ENCODE peak calls at places on chromosomes 2 and 18, in ten cellular contexts. O, E, T, G, B, D, W, N, Q and K are unnamed samples.

GRCh38 chr2:149538138-149538833 is 49.3 kb downstream of the MMADHC start:
- DNase-seq in W (no peak), G (peak; percentile 92), E (no peak), N (no peak), Q (no peak), D (no peak), B (no peak), O (peak; percentile 83), T (no peak), K (no peak)

GRCh38 chr2:36733215-36733614 is 36.7 kb downstream of the VIT start:
- DNase-seq in W (no peak), D (no peak), G (no peak), N (no peak), E (no peak), B (no peak), O (no peak), T (no peak), Q (no peak), K (no peak)

GRCh38 chr2:231038483-231039293 is 1.4 kb downstream of the C2orf72 start:
- DNase-seq in G (no peak), B (no peak), W (no peak), E (no peak), O (no peak), Q (no peak), D (no peak), N (no peak), T (no peak), K (no peak)

GRCh38 chr2:10911291-10912075 is at the start of gene KCNF1:
- DNase-seq in E (peak; percentile 72), G (peak; percentile 51), O (peak; percentile 55), Q (peak; percentile 71), D (no peak), B (no peak), N (no peak), W (peak; percentile 58), T (peak; percentile 76), K (peak; percentile 79)

GRCh38 chr18:22604390-22604985 is 186.8 kb upstream of the CTAGE1 start:
- DNase-seq in Q (no peak), E (no peak), D (no peak), O (no peak), T (no peak), N (no peak), G (no peak), B (no peak), W (no peak), K (no peak)

GRCh38 chr18:21897811-21898210 is 157.2 kb downstream of the MIB1 start:
- DNase-seq in N (peak; percentile 11), Q (peak; percentile 68), D (peak; percentile 28), W (peak; percentile 14), E (peak; percentile 84), B (no peak), G (peak; percentile 73), O (peak; percentile 40), T (peak; percentile 79), K (peak; percentile 74)

GRCh38 chr18:48826271-48826670 is 124.5 kb downstream of the SMAD7 start:
- DNase-seq in G (no peak), Q (no peak), D (peak; percentile 4), T (no peak), O (no peak), E (no peak), B (no peak), W (no peak), N (no peak), K (no peak)

GRCh38 chr2:239402666-239403065 is 1.8 kb upstream of the HDAC4 start:
- DNase-seq in W (no peak), T (no peak), E (no peak), B (no peak), Q (no peak), D (no peak), N (no peak), G (no peak), O (no peak), K (no peak)

GRCh38 chr18:11320981-11321380 is 171.6 kb upstream of the PIEZO2 start:
- DNase-seq in Q (no peak), D (no peak), E (no peak), G (peak; percentile 42), T (peak; percentile 55), B (no peak), W (no peak), O (no peak), N (peak; percentile 68), K (peak; percentile 72)

GRCh38 chr2:54212456-54212855 is 43.6 kb downstream of the TSPYL6 start:
- DNase-seq in O (peak; percentile 71), Q (no peak), E (no peak), N (peak; percentile 83), W (no peak), D (no peak), G (peak; percentile 76), T (peak; percentile 89), B (no peak), K (peak; percentile 89)

GRCh38 chr2:239157766-239158165 is 243.1 kb downstream of the HDAC4 start:
- DNase-seq in Q (peak; percentile 75), O (peak; percentile 69), E (peak; percentile 33), W (no peak), T (no peak), D (peak; percentile 87), G (peak; percentile 61), N (no peak), B (no peak), K (peak; percentile 38)

GRCh38 chr18:11548940-11549551 is 60.4 kb upstream of the SLC35G4 start:
- DNase-seq in W (no peak), O (no peak), E (no peak), T (no peak), N (no peak), B (no peak), D (no peak), G (no peak), Q (no peak), K (no peak)

GRCh38 chr2:109110185-109110584 is 18.8 kb upstream of the SH3RF3 start:
- DNase-seq in D (no peak), W (no peak), B (no peak), N (no peak), T (no peak), E (no peak), O (no peak), G (no peak), Q (no peak), K (no peak)

GRCh38 chr2:218832520-218832919 is 917 bp upstream of the PRKAG3 start:
- DNase-seq in D (no peak), Q (no peak), W (no peak), E (no peak), B (no peak), G (peak; percentile 58), T (peak; percentile 77), O (peak; percentile 64), N (no peak), K (peak; percentile 84)

GRCh38 chr2:218003994-218004419 is 1.2 kb upstream of the TNS1 start:
- DNase-seq in D (peak; percentile 62), B (no peak), O (no peak), E (peak; percentile 47), N (peak; percentile 96), G (peak; percentile 90), Q (no peak), T (peak; percentile 85), W (no peak), K (peak; percentile 88)

GRCh38 chr2:72147303-72147970 is at the start of gene CYP26B1:
- DNase-seq in W (no peak), T (peak; percentile 22), D (peak; percentile 23), N (no peak), Q (peak; percentile 68), B (no peak), O (no peak), E (peak; percentile 70), G (no peak), K (peak; percentile 45)

GRCh38 chr2:647003-647560 is 30.1 kb downstream of the TMEM18 start:
- DNase-seq in W (no peak), N (no peak), E (no peak), G (no peak), Q (no peak), T (no peak), D (no peak), B (no peak), O (no peak), K (no peak)

GRCh38 chr2:26922638-26923466 is 47.6 kb upstream of the MAPRE3 start:
- DNase-seq in O (peak; percentile 43), E (peak; percentile 81), N (no peak), D (no peak), W (peak; percentile 26), Q (peak; percentile 55), T (peak; percentile 39), B (peak; percentile 38), G (peak; percentile 68), K (peak; percentile 59)

GRCh38 chr2:178707471-178707870 is 99.8 kb downstream of the TTN start:
- DNase-seq in Q (no peak), B (no peak), D (no peak), N (no peak), G (no peak), E (no peak), T (no peak), W (no peak), O (no peak), K (no peak)

GRCh38 chr18:53457068-53457467 is 767.4 kb downstream of the MBD2 start:
- DNase-seq in E (no peak), T (no peak), O (no peak), G (no peak), B (no peak), Q (no peak), N (no peak), D (no peak), W (no peak), K (no peak)

GRCh38 chr18:55856191-55856590 is 268.2 kb upstream of the TCF4 start:
- DNase-seq in E (no peak), W (no peak), O (peak; percentile 63), G (peak; percentile 97), Q (no peak), T (peak; percentile 47), B (no peak), N (no peak), D (no peak), K (peak; percentile 46)

GRCh38 chr2:58871469-58872142 is 630.5 kb upstream of the FANCL start:
- DNase-seq in O (no peak), T (no peak), N (no peak), E (no peak), G (peak; percentile 18), D (no peak), Q (no peak), W (no peak), B (no peak), K (no peak)

GRCh38 chr2:71102981-71103681 is 26.9 kb downstream of the MCEE start:
- DNase-seq in E (no peak), T (no peak), G (peak; percentile 21), N (no peak), Q (no peak), O (peak; percentile 6), B (no peak), D (no peak), W (no peak), K (no peak)

GRCh38 chr2:234437642-234438321 is 59.1 kb downstream of the ARL4C start:
- DNase-seq in D (no peak), E (no peak), B (no peak), O (no peak), T (no peak), G (no peak), Q (no peak), W (peak; percentile 23), N (no peak), K (no peak)

GRCh38 chr18:78889250-78889649 is 90.4 kb upstream of the SALL3 start:
- DNase-seq in N (no peak), T (no peak), D (no peak), W (no peak), G (no peak), E (no peak), O (no peak), Q (no peak), B (no peak), K (no peak)

GRCh38 chr2:232235716-232236115 is 142.8 kb upstream of the ALPP start:
- DNase-seq in N (no peak), D (no peak), O (no peak), T (no peak), G (no peak), E (peak; percentile 23), W (no peak), Q (no peak), B (no peak), K (no peak)

GRCh38 chr2:32289165-32290054 is 11.7 kb downstream of the YIPF4 start:
- DNase-seq in W (no peak), Q (no peak), D (no peak), N (peak; percentile 23), O (peak; percentile 47), E (no peak), T (peak; percentile 31), B (no peak), G (peak; percentile 85), K (no peak)

GRCh38 chr2:109486711-109487130 is 127.0 kb downstream of the SEPTIN10 start:
- DNase-seq in W (no peak), Q (no peak), B (no peak), G (no peak), E (no peak), O (no peak), N (no peak), T (no peak), D (no peak), K (no peak)